ENCODE peak calls at places on chromosomes 13 and 19, in eight cellular contexts. One of them, this sample, is unnamed.

GRCh38 chr13:43203781-43204180 is 180.4 kb downstream of the DNAJC15 start:
- DNase-seq in lower lobe of right lung: no peak
- DNase-seq in neural crest cell: no peak
- DNase-seq in ascending aorta: no peak
- DNase-seq in CD4-positive, alpha-beta T cell: no peak
- DNase-seq in lower leg skin: no peak
- DNase-seq in mesothelial cell of epicardium: no peak
- DNase-seq in tibial nerve: no peak
- DNase-seq in this sample: no peak

GRCh38 chr13:62234780-62235530 is 819.3 kb upstream of the PCDH20 start:
- DNase-seq in lower lobe of right lung: no peak
- DNase-seq in neural crest cell: no peak
- DNase-seq in ascending aorta: no peak
- DNase-seq in CD4-positive, alpha-beta T cell: no peak
- DNase-seq in lower leg skin: no peak
- DNase-seq in mesothelial cell of epicardium: no peak
- DNase-seq in tibial nerve: no peak
- DNase-seq in this sample: no peak

GRCh38 chr19:30374791-30375650 is 2.8 kb downstream of the ZNF536 start:
- DNase-seq in lower lobe of right lung: no peak
- DNase-seq in neural crest cell: peak; percentile 20
- DNase-seq in ascending aorta: peak; percentile 24
- DNase-seq in CD4-positive, alpha-beta T cell: no peak
- DNase-seq in lower leg skin: no peak
- DNase-seq in mesothelial cell of epicardium: peak; percentile 74
- DNase-seq in tibial nerve: no peak
- DNase-seq in this sample: no peak

GRCh38 chr19:49767380-49767779 is 579 bp downstream of the AP2A1 start:
- DNase-seq in lower lobe of right lung: no peak
- DNase-seq in neural crest cell: no peak
- DNase-seq in ascending aorta: no peak
- DNase-seq in CD4-positive, alpha-beta T cell: no peak
- DNase-seq in lower leg skin: no peak
- DNase-seq in mesothelial cell of epicardium: no peak
- DNase-seq in tibial nerve: no peak
- DNase-seq in this sample: no peak

GRCh38 chr13:92158335-92158734 is 759.9 kb downstream of the GPC5 start:
- DNase-seq in lower lobe of right lung: no peak
- DNase-seq in neural crest cell: no peak
- DNase-seq in ascending aorta: no peak
- DNase-seq in CD4-positive, alpha-beta T cell: no peak
- DNase-seq in lower leg skin: no peak
- DNase-seq in mesothelial cell of epicardium: no peak
- DNase-seq in tibial nerve: no peak
- DNase-seq in this sample: no peak

GRCh38 chr13:60936281-60936680 is 479.4 kb downstream of the PCDH20 start:
- DNase-seq in lower lobe of right lung: no peak
- DNase-seq in neural crest cell: no peak
- DNase-seq in ascending aorta: no peak
- DNase-seq in CD4-positive, alpha-beta T cell: no peak
- DNase-seq in lower leg skin: no peak
- DNase-seq in mesothelial cell of epicardium: no peak
- DNase-seq in tibial nerve: no peak
- DNase-seq in this sample: no peak

GRCh38 chr13:90430127-90430526 is 917.4 kb upstream of the MIR17HG start:
- DNase-seq in lower lobe of right lung: no peak
- DNase-seq in neural crest cell: no peak
- DNase-seq in ascending aorta: no peak
- DNase-seq in CD4-positive, alpha-beta T cell: no peak
- DNase-seq in lower leg skin: no peak
- DNase-seq in mesothelial cell of epicardium: no peak
- DNase-seq in tibial nerve: no peak
- DNase-seq in this sample: no peak

GRCh38 chr19:7004313-7004931 is 16.8 kb downstream of the MBD3L2B start:
- DNase-seq in lower lobe of right lung: no peak
- DNase-seq in neural crest cell: peak; percentile 10
- DNase-seq in ascending aorta: no peak
- DNase-seq in CD4-positive, alpha-beta T cell: no peak
- DNase-seq in lower leg skin: no peak
- DNase-seq in mesothelial cell of epicardium: no peak
- DNase-seq in tibial nerve: no peak
- DNase-seq in this sample: no peak

GRCh38 chr19:6076675-6077463 is 33.4 kb downstream of the RFX2 start:
- DNase-seq in lower lobe of right lung: no peak
- DNase-seq in neural crest cell: no peak
- DNase-seq in ascending aorta: peak; percentile 71
- DNase-seq in CD4-positive, alpha-beta T cell: no peak
- DNase-seq in lower leg skin: no peak
- DNase-seq in mesothelial cell of epicardium: no peak
- DNase-seq in tibial nerve: no peak
- DNase-seq in this sample: no peak

GRCh38 chr13:28137556-28137955 is 789 bp upstream of the PAN3 start:
- DNase-seq in lower lobe of right lung: no peak
- DNase-seq in neural crest cell: no peak
- DNase-seq in ascending aorta: no peak
- DNase-seq in CD4-positive, alpha-beta T cell: no peak
- DNase-seq in lower leg skin: no peak
- DNase-seq in mesothelial cell of epicardium: no peak
- DNase-seq in tibial nerve: peak; percentile 10
- DNase-seq in this sample: no peak

GRCh38 chr13:101490400-101491015 is 38.0 kb downstream of the ITGBL1 start:
- DNase-seq in lower lobe of right lung: no peak
- DNase-seq in neural crest cell: no peak
- DNase-seq in ascending aorta: no peak
- DNase-seq in CD4-positive, alpha-beta T cell: no peak
- DNase-seq in lower leg skin: no peak
- DNase-seq in mesothelial cell of epicardium: no peak
- DNase-seq in tibial nerve: no peak
- DNase-seq in this sample: no peak

GRCh38 chr13:114174529-114174941 is 4.5 kb upstream of the CFAP97D2 start:
- DNase-seq in lower lobe of right lung: no peak
- DNase-seq in neural crest cell: no peak
- DNase-seq in ascending aorta: peak; percentile 25
- DNase-seq in CD4-positive, alpha-beta T cell: no peak
- DNase-seq in lower leg skin: no peak
- DNase-seq in mesothelial cell of epicardium: no peak
- DNase-seq in tibial nerve: no peak
- DNase-seq in this sample: no peak

GRCh38 chr13:104779311-104779710 is 1713.1 kb upstream of the SLC10A2 start:
- DNase-seq in lower lobe of right lung: no peak
- DNase-seq in neural crest cell: no peak
- DNase-seq in ascending aorta: no peak
- DNase-seq in CD4-positive, alpha-beta T cell: no peak
- DNase-seq in lower leg skin: no peak
- DNase-seq in mesothelial cell of epicardium: no peak
- DNase-seq in tibial nerve: no peak
- DNase-seq in this sample: no peak

GRCh38 chr13:41974262-41974900 is 13.5 kb upstream of the VWA8 start:
- DNase-seq in lower lobe of right lung: no peak
- DNase-seq in neural crest cell: no peak
- DNase-seq in ascending aorta: no peak
- DNase-seq in CD4-positive, alpha-beta T cell: no peak
- DNase-seq in lower leg skin: no peak
- DNase-seq in mesothelial cell of epicardium: no peak
- DNase-seq in tibial nerve: no peak
- DNase-seq in this sample: no peak

GRCh38 chr19:23343434-23344010 is 51.7 kb downstream of the ZNF91 start:
- DNase-seq in lower lobe of right lung: no peak
- DNase-seq in neural crest cell: no peak
- DNase-seq in ascending aorta: no peak
- DNase-seq in CD4-positive, alpha-beta T cell: no peak
- DNase-seq in lower leg skin: no peak
- DNase-seq in mesothelial cell of epicardium: no peak
- DNase-seq in tibial nerve: no peak
- DNase-seq in this sample: no peak

GRCh38 chr13:112968380-112968909 is 569 bp upstream of the MCF2L start:
- DNase-seq in lower lobe of right lung: peak; percentile 76
- DNase-seq in neural crest cell: no peak
- DNase-seq in ascending aorta: no peak
- DNase-seq in CD4-positive, alpha-beta T cell: peak; percentile 34
- DNase-seq in lower leg skin: no peak
- DNase-seq in mesothelial cell of epicardium: peak; percentile 56
- DNase-seq in tibial nerve: no peak
- DNase-seq in this sample: peak; percentile 49

GRCh38 chr19:56141416-56141992 is 417 bp downstream of the ZNF444 start:
- DNase-seq in lower lobe of right lung: no peak
- DNase-seq in neural crest cell: no peak
- DNase-seq in ascending aorta: peak; percentile 69
- DNase-seq in CD4-positive, alpha-beta T cell: peak; percentile 17
- DNase-seq in lower leg skin: no peak
- DNase-seq in mesothelial cell of epicardium: peak; percentile 53
- DNase-seq in tibial nerve: no peak
- DNase-seq in this sample: no peak

GRCh38 chr13:46389457-46389856 is 2.4 kb upstream of the RUBCNL start:
- DNase-seq in lower lobe of right lung: no peak
- DNase-seq in neural crest cell: no peak
- DNase-seq in ascending aorta: no peak
- DNase-seq in CD4-positive, alpha-beta T cell: no peak
- DNase-seq in lower leg skin: no peak
- DNase-seq in mesothelial cell of epicardium: no peak
- DNase-seq in tibial nerve: no peak
- DNase-seq in this sample: no peak

GRCh38 chr19:51694318-51695085 is 1.4 kb downstream of the SPACA6 start:
- DNase-seq in lower lobe of right lung: no peak
- DNase-seq in neural crest cell: no peak
- DNase-seq in ascending aorta: no peak
- DNase-seq in CD4-positive, alpha-beta T cell: no peak
- DNase-seq in lower leg skin: no peak
- DNase-seq in mesothelial cell of epicardium: no peak
- DNase-seq in tibial nerve: no peak
- DNase-seq in this sample: no peak

GRCh38 chr13:26985285-26985878 is 186.2 kb downstream of the USP12 start:
- DNase-seq in lower lobe of right lung: no peak
- DNase-seq in neural crest cell: peak; percentile 65
- DNase-seq in ascending aorta: peak; percentile 88
- DNase-seq in CD4-positive, alpha-beta T cell: peak; percentile 50
- DNase-seq in lower leg skin: peak; percentile 77
- DNase-seq in mesothelial cell of epicardium: peak; percentile 70
- DNase-seq in tibial nerve: peak; percentile 93
- DNase-seq in this sample: peak; percentile 48

GRCh38 chr19:47699360-47699917 is 13.8 kb upstream of the EHD2 start:
- DNase-seq in lower lobe of right lung: peak; percentile 66
- DNase-seq in neural crest cell: peak; percentile 67
- DNase-seq in ascending aorta: no peak
- DNase-seq in CD4-positive, alpha-beta T cell: peak; percentile 39
- DNase-seq in lower leg skin: no peak
- DNase-seq in mesothelial cell of epicardium: peak; percentile 72
- DNase-seq in tibial nerve: no peak
- DNase-seq in this sample: peak; percentile 32

GRCh38 chr19:45556835-45557234 is 27.8 kb downstream of the OPA3 start:
- DNase-seq in lower lobe of right lung: no peak
- DNase-seq in neural crest cell: no peak
- DNase-seq in ascending aorta: no peak
- DNase-seq in CD4-positive, alpha-beta T cell: no peak
- DNase-seq in lower leg skin: no peak
- DNase-seq in mesothelial cell of epicardium: no peak
- DNase-seq in tibial nerve: no peak
- DNase-seq in this sample: no peak

GRCh38 chr13:111548301-111548700 is 227.9 kb downstream of the TEX29 start:
- DNase-seq in lower lobe of right lung: no peak
- DNase-seq in neural crest cell: no peak
- DNase-seq in ascending aorta: no peak
- DNase-seq in CD4-positive, alpha-beta T cell: no peak
- DNase-seq in lower leg skin: no peak
- DNase-seq in mesothelial cell of epicardium: no peak
- DNase-seq in tibial nerve: no peak
- DNase-seq in this sample: no peak

GRCh38 chr13:85806553-85807175 is 7.4 kb upstream of the SLITRK6 start:
- DNase-seq in lower lobe of right lung: no peak
- DNase-seq in neural crest cell: no peak
- DNase-seq in ascending aorta: no peak
- DNase-seq in CD4-positive, alpha-beta T cell: no peak
- DNase-seq in lower leg skin: no peak
- DNase-seq in mesothelial cell of epicardium: no peak
- DNase-seq in tibial nerve: no peak
- DNase-seq in this sample: no peak
- TF ChIP-seq CTCF in lower lobe of right lung: peak; percentile 69
- TF ChIP-seq CTCF in neural crest cell: peak; percentile 92
- TF ChIP-seq CTCF in ascending aorta: peak; percentile 48
- TF ChIP-seq CTCF in CD4-positive, alpha-beta T cell: peak; percentile 61
- TF ChIP-seq CTCF in lower leg skin: no peak
- TF ChIP-seq CTCF in mesothelial cell of epicardium: peak; percentile 88
- TF ChIP-seq CTCF in tibial nerve: peak; percentile 54
- TF ChIP-seq CTCF in this sample: no peak

GRCh38 chr13:38685974-38686571 is 804 bp upstream of the FREM2 start:
- DNase-seq in lower lobe of right lung: no peak
- DNase-seq in neural crest cell: no peak
- DNase-seq in ascending aorta: no peak
- DNase-seq in CD4-positive, alpha-beta T cell: no peak
- DNase-seq in lower leg skin: no peak
- DNase-seq in mesothelial cell of epicardium: peak; percentile 71
- DNase-seq in tibial nerve: no peak
- DNase-seq in this sample: no peak
- TF ChIP-seq CTCF in lower lobe of right lung: no peak
- TF ChIP-seq CTCF in neural crest cell: peak; percentile 69
- TF ChIP-seq CTCF in ascending aorta: no peak
- TF ChIP-seq CTCF in CD4-positive, alpha-beta T cell: no peak
- TF ChIP-seq CTCF in lower leg skin: no peak
- TF ChIP-seq CTCF in mesothelial cell of epicardium: peak; percentile 31
- TF ChIP-seq CTCF in tibial nerve: peak; percentile 49
- TF ChIP-seq CTCF in this sample: no peak

DNA sequence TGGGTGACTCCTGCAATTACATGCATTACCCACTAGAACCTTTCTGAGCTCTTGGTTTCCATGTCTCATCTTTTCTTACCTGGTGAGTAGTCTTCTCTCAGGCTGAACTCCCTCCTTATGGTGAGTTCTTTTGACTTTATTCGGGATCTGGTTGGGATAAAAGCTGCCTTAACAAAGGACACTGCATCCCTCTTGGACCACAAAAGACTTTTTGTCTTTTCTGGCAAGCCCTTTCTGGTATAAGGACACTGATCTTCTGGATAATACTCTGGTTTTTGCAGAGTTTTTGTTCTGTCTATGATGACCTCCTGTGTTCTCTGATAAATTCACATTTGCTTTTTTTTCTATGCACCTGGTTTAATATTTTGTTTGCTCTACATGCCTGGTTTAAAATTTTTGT is 66.7 kb downstream of the SLITRK1 start:
- DNase-seq in lower lobe of right lung: no peak
- DNase-seq in neural crest cell: no peak
- DNase-seq in ascending aorta: no peak
- DNase-seq in CD4-positive, alpha-beta T cell: no peak
- DNase-seq in lower leg skin: no peak
- DNase-seq in mesothelial cell of epicardium: no peak
- DNase-seq in tibial nerve: no peak
- DNase-seq in this sample: no peak
- TF ChIP-seq CTCF in lower lobe of right lung: no peak
- TF ChIP-seq CTCF in neural crest cell: no peak
- TF ChIP-seq CTCF in ascending aorta: no peak
- TF ChIP-seq CTCF in CD4-positive, alpha-beta T cell: no peak
- TF ChIP-seq CTCF in lower leg skin: no peak
- TF ChIP-seq CTCF in mesothelial cell of epicardium: no peak
- TF ChIP-seq CTCF in tibial nerve: no peak
- TF ChIP-seq CTCF in this sample: no peak

DNA sequence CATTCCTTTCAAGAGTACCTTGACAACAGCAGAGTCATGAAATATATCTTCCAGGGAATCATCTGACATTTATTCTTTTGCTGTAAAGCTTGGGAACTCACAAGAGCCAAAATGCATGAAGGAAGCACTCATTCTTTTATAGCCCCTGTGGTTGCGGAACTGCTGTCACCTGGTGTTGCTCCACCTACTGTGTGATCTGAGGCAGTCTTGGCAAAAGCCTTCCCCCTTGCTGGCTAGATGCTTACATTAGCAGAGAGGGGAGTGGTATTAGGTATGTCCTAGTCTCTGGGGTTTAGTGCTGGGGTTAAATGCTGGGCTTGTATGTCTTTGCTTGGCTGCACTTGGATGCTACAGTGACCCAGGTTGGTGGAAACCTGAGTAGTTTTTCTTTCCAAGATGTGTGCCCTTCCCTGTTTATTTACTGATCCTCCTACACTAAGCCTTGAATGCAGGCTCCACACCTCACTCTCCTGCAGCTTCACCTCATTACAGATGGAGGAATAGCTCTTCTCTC is 99.3 kb downstream of the WDFY2 start:
- DNase-seq in lower lobe of right lung: no peak
- DNase-seq in neural crest cell: no peak
- DNase-seq in ascending aorta: no peak
- DNase-seq in CD4-positive, alpha-beta T cell: no peak
- DNase-seq in lower leg skin: no peak
- DNase-seq in mesothelial cell of epicardium: no peak
- DNase-seq in tibial nerve: no peak
- DNase-seq in this sample: no peak
- TF ChIP-seq CTCF in lower lobe of right lung: no peak
- TF ChIP-seq CTCF in neural crest cell: no peak
- TF ChIP-seq CTCF in ascending aorta: no peak
- TF ChIP-seq CTCF in CD4-positive, alpha-beta T cell: no peak
- TF ChIP-seq CTCF in lower leg skin: no peak
- TF ChIP-seq CTCF in mesothelial cell of epicardium: no peak
- TF ChIP-seq CTCF in tibial nerve: no peak
- TF ChIP-seq CTCF in this sample: no peak